ENCODE peak calls at places on chromosomes 11 and 22, in six cellular contexts. F is CD4-positive, alpha-beta T cell; S is ELF-1; T is A172; O is HTR-8/SVneo; E is fibroblast of pulmonary artery. Y is an unnamed sample.
A peak's percentile ranks its signal among the peaks of the same experiment; 100 is the strongest.

GRCh38 chr11:122803306-122803705 is 35.0 kb upstream of the CRTAM start:
- DNase-seq in F (no peak), S (peak; percentile 79), T (peak; percentile 34), O (peak; percentile 50), E (peak; percentile 46), Y (no peak)

GRCh38 chr22:45271667-45272188 is 13.0 kb upstream of the UPK3A start:
- DNase-seq in F (no peak), S (no peak), T (no peak), O (no peak), E (no peak), Y (no peak)

GRCh38 chr11:2139118-2139490 is at the start of gene IGF2:
- DNase-seq in F (no peak), S (no peak), T (no peak), O (no peak), E (no peak), Y (no peak)

GRCh38 chr11:27770576-27770975 is 70.3 kb upstream of the BDNF start:
- DNase-seq in F (no peak), S (no peak), T (peak; percentile 66), O (peak; percentile 11), E (no peak), Y (no peak)

GRCh38 chr22:33575041-33575440 is 345.2 kb downstream of the LARGE1 start:
- DNase-seq in F (no peak), S (no peak), T (no peak), O (no peak), E (no peak), Y (no peak)

GRCh38 chr11:96869207-96869606 is 479.4 kb downstream of the JRKL start:
- DNase-seq in F (no peak), S (no peak), T (no peak), O (no peak), E (peak; percentile 88), Y (no peak)

GRCh38 chr11:72429626-72430025 is 4.7 kb downstream of the CLPB start:
- DNase-seq in F (no peak), S (no peak), T (no peak), O (no peak), E (no peak), Y (no peak)

GRCh38 chr11:114134870-114135269 is 75.4 kb downstream of the ZBTB16 start:
- DNase-seq in F (no peak), S (peak; percentile 50), T (no peak), O (no peak), E (peak; percentile 97), Y (no peak)

GRCh38 chr11:72745925-72746550 is 6.2 kb downstream of the ARAP1 start:
- DNase-seq in F (no peak), S (no peak), T (no peak), O (no peak), E (no peak), Y (no peak)

Y was measured in esophagus squamous epithelium.